ENCODE peak calls at places on chromosomes 6 and 20, in nine cellular contexts. O is psoas muscle, N is cardiac muscle cell, K is tibial nerve, I is spleen, D is astrocyte, V is transverse colon, R is tibial artery, W is stomach. G is an unnamed sample.

GRCh38 chr20:16563066-16563806 is 10.0 kb downstream of the KIF16B start:
- DNase-seq in I (no peak), D (no peak), K (no peak), N (no peak), R (no peak), W (no peak), V (no peak), O (no peak), G (no peak)

GRCh38 chr6:125923371-125923877 is 33.1 kb upstream of the HINT3 start:
- DNase-seq in R (no peak), K (no peak), I (no peak), N (no peak), V (no peak), O (no peak), W (no peak), D (no peak), G (no peak)

GRCh38 chr6:39665871-39666270 is 59.3 kb downstream of the KIF6 start:
- DNase-seq in W (no peak), R (no peak), I (no peak), N (no peak), K (no peak), O (no peak), V (no peak), D (peak; percentile 56), G (no peak)

GRCh38 chr6:1264619-1265445 is 47.1 kb upstream of the FOXQ1 start:
- DNase-seq in V (no peak), R (no peak), I (no peak), D (no peak), W (no peak), O (no peak), N (no peak), K (no peak), G (no peak)

GRCh38 chr6:114747995-114748625 is 405.3 kb upstream of the HS3ST5 start:
- DNase-seq in N (peak; percentile 71), D (peak; percentile 42), K (peak; percentile 70), W (peak; percentile 56), I (no peak), O (no peak), V (no peak), R (peak; percentile 41), G (peak; percentile 58)

GRCh38 chr20:61127311-61128044 is 124.6 kb upstream of the CDH4 start:
- DNase-seq in D (peak; percentile 88), O (no peak), K (no peak), V (no peak), W (no peak), N (no peak), R (no peak), I (no peak), G (no peak)

GRCh38 chr6:88975369-88975768 is 12.0 kb upstream of the RNGTT start:
- DNase-seq in R (no peak), I (no peak), W (no peak), N (no peak), O (no peak), V (no peak), K (no peak), D (no peak), G (no peak)

GRCh38 chr6:56595490-56596122 is 47.1 kb downstream of the DST start:
- DNase-seq in I (no peak), R (no peak), D (peak; percentile 23), K (peak; percentile 44), W (peak; percentile 34), N (peak; percentile 60), O (no peak), V (peak; percentile 35), G (peak; percentile 54)

GRCh38 chr20:34582911-34583310 is 24.4 kb downstream of the MAP1LC3A start:
- DNase-seq in D (peak; percentile 34), O (no peak), W (no peak), R (no peak), K (no peak), I (no peak), V (no peak), N (no peak), G (no peak)

GRCh38 chr6:47733879-47734558 is 35.6 kb downstream of the ADGRF4 start:
- DNase-seq in K (peak; percentile 10), I (no peak), R (no peak), O (no peak), D (no peak), W (no peak), N (peak; percentile 3), V (no peak), G (peak; percentile 75)

GRCh38 chr6:39892490-39893129 is 41.7 kb downstream of the MOCS1 start:
- DNase-seq in O (peak; percentile 81), R (peak; percentile 70), V (peak; percentile 66), N (peak; percentile 76), D (peak; percentile 26), K (peak; percentile 66), W (peak; percentile 74), I (no peak), G (peak; percentile 78)

GRCh38 chr20:63433756-63434531 is 38.5 kb downstream of the KCNQ2 start:
- DNase-seq in R (no peak), K (no peak), N (no peak), V (no peak), D (no peak), W (no peak), O (no peak), I (no peak), G (no peak)

DNA sequence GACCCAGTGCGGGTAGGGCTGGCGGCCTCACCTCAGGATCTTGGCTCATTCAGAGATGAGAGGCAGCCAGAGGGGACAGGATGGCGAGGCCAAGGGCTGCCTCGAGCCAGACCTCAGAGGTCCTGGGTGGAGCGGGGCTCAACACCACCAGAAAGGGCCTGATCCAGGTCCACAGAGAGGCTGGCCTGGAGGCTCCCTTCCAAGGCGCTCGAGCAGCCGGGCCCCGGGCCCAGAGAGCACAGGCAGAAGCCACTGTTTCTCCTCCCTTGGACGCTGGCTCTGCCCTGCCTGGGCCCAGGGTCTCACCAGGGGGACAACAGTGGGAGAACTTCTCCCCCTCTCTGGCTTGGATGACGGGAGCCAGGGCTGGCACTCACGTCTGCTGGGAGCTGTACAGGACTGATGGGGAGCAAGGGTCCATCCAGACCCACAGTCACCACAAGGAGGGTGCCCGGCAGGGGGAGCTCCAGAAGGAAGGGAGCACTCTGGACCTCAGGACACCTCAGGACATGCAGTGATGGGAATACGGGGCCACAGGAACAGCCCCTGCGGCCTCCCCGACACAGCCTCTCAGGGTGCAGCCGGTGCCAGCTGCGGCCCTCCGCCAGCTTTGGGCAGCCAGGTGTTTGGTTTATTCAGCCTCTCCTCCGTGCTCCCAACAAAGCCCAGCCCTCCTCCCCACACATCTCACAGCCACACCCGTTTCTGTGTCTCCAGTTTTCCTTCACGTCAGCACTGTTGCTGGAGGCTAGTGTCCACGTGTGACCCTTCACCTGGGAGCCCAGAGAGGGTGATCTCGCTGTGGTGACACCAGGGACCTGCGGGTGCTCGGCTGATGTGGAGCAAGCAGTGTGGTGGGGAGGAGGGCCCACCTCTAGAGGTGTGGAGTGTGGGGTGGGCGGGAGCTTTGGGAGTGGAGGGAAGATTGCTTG is 8.7 kb downstream of the RPS21 start:
- DNase-seq in N (no peak), R (no peak), I (no peak), W (no peak), D (no peak), V (no peak), O (no peak), K (no peak), G (no peak)
- H3K36me3 ChIP-seq in N (no peaks in the 10 kb centered on the region), R (peaks cover 62% of the 10 kb centered on the region), I (peaks cover 21% of the 10 kb centered on the region), W (peaks cover 59% of the 10 kb centered on the region), D (no peaks in the 10 kb centered on the region), V (no peaks in the 10 kb centered on the region), O (no peaks in the 10 kb centered on the region), K (peaks cover 3% of the 10 kb centered on the region), G (no peaks in the 10 kb centered on the region)

GRCh38 chr6:8059129-8059528 is 5.1 kb downstream of the BLOC1S5 start:
- DNase-seq in N (peak; percentile 8), I (no peak), K (no peak), V (no peak), O (no peak), R (no peak), W (no peak), D (peak; percentile 22), G (no peak)
- TF ChIP-seq CTCF in N (peak; percentile 32), I (peak; percentile 12), K (no peak), V (peak; percentile 16), O (peak; percentile 45), R (peak; percentile 19), W (no peak), D (peak; percentile 39), G (no peak)

GRCh38 chr6:170142559-170142958 is 148.3 kb downstream of the DLL1 start:
- DNase-seq in O (no peak), I (peak; percentile 17), R (peak; percentile 1), K (no peak), N (no peak), W (no peak), D (no peak), V (no peak), G (no peak)
- H3K9me3 ChIP-seq in O (no peaks in the 10 kb centered on the region), I (peaks cover 26% of the 10 kb centered on the region), R (no peaks in the 10 kb centered on the region), K (no peaks in the 10 kb centered on the region), N (no peaks in the 10 kb centered on the region), W (no peaks in the 10 kb centered on the region), D (peaks cover 9% of the 10 kb centered on the region), V (peaks cover 6% of the 10 kb centered on the region), G (peaks cover 6% of the 10 kb centered on the region)

GRCh38 chr6:129633529-129633928 is 76.4 kb downstream of the ARHGAP18 start:
- DNase-seq in V (no peak), R (no peak), N (no peak), O (no peak), W (no peak), K (no peak), I (no peak), D (no peak), G (no peak)

GRCh38 chr6:129631070-129631469 is 78.9 kb downstream of the ARHGAP18 start:
- DNase-seq in R (no peak), K (no peak), D (no peak), N (no peak), I (no peak), O (no peak), V (no peak), W (no peak), G (no peak)

GRCh38 chr6:129634411-129635230 is 75.4 kb downstream of the ARHGAP18 start:
- DNase-seq in N (no peak), K (no peak), D (peak; percentile 30), I (no peak), W (no peak), R (no peak), O (no peak), V (peak; percentile 69), G (no peak)

GRCh38 chr6:129630606-129631005 is 79.4 kb downstream of the ARHGAP18 start:
- DNase-seq in D (no peak), R (no peak), O (no peak), I (no peak), V (no peak), K (no peak), N (no peak), W (no peak), G (no peak)

GRCh38 chr6:129632081-129632758 is 77.8 kb downstream of the ARHGAP18 start:
- DNase-seq in V (no peak), K (no peak), R (no peak), W (no peak), D (no peak), I (no peak), O (no peak), N (no peak), G (no peak)
- H3K36me3 ChIP-seq in V (no peaks in the 10 kb centered on the region), K (no peaks in the 10 kb centered on the region), R (no peaks in the 10 kb centered on the region), W (peaks cover 54% of the 10 kb centered on the region), D (peaks cover 20% of the 10 kb centered on the region), I (no peaks in the 10 kb centered on the region), O (no peaks in the 10 kb centered on the region), N (no peaks in the 10 kb centered on the region), G (no peaks in the 10 kb centered on the region)